ENCODE peak calls at places on chromosomes 3 and 15, in six cellular contexts. One of them, this sample, is unnamed. For H3K4me1, the result is how much of the 10 kb centered on the place peaks cover.

GRCh38 chr3:194621947-194622346 is 11.3 kb downstream of the TMEM44 start:
- DNase-seq in GM12878: no peak
- DNase-seq in PC-9: no peak
- DNase-seq in GM23338: no peak
- DNase-seq in fibroblast of lung: no peak
- DNase-seq in GM23248: no peak
- DNase-seq in this sample: no peak

GRCh38 chr15:85760049-85760448 is 34.7 kb downstream of the KLHL25 start:
- DNase-seq in GM23248: no peak
- DNase-seq in PC-9: no peak
- DNase-seq in GM12878: no peak
- DNase-seq in fibroblast of lung: no peak
- DNase-seq in GM23338: no peak
- DNase-seq in this sample: no peak

GRCh38 chr3:15336057-15336456 is 3.7 kb upstream of the SH3BP5 start:
- DNase-seq in GM12878: no peak
- DNase-seq in GM23248: no peak
- DNase-seq in PC-9: no peak
- DNase-seq in fibroblast of lung: no peak
- DNase-seq in GM23338: no peak
- DNase-seq in this sample: no peak

GRCh38 chr3:48428863-48429415 is 947 bp downstream of the PLXNB1 start:
- DNase-seq in GM12878: no peak
- DNase-seq in fibroblast of lung: peak
- DNase-seq in GM23248: peak
- DNase-seq in GM23338: peak
- DNase-seq in PC-9: peak
- DNase-seq in this sample: peak

GRCh38 chr3:172280406-172281051 is 167.7 kb downstream of the GHSR start:
- DNase-seq in GM23248: peak
- DNase-seq in fibroblast of lung: peak
- DNase-seq in GM12878: no peak
- DNase-seq in GM23338: no peak
- DNase-seq in PC-9: no peak
- DNase-seq in this sample: no peak

GRCh38 chr3:81242871-81243270 is 518.6 kb downstream of the GBE1 start:
- DNase-seq in GM12878: no peak
- DNase-seq in PC-9: no peak
- DNase-seq in GM23248: peak
- DNase-seq in fibroblast of lung: peak
- DNase-seq in GM23338: no peak
- DNase-seq in this sample: no peak

GRCh38 chr3:140922634-140923033 is 19.0 kb upstream of the SLC25A36 start:
- DNase-seq in GM12878: no peak
- DNase-seq in PC-9: no peak
- DNase-seq in GM23248: peak
- DNase-seq in fibroblast of lung: no peak
- DNase-seq in GM23338: peak
- DNase-seq in this sample: no peak

GRCh38 chr15:45287400-45287799 is 35.4 kb downstream of the SLC28A2 start:
- DNase-seq in GM23248: no peak
- DNase-seq in fibroblast of lung: no peak
- DNase-seq in GM12878: no peak
- DNase-seq in GM23338: no peak
- DNase-seq in PC-9: no peak
- DNase-seq in this sample: no peak

GRCh38 chr15:28960979-28961378 is 75.2 kb downstream of the APBA2 start:
- DNase-seq in GM23248: peak
- DNase-seq in GM23338: no peak
- DNase-seq in PC-9: no peak
- DNase-seq in GM12878: no peak
- DNase-seq in fibroblast of lung: peak
- DNase-seq in this sample: no peak

GRCh38 chr3:104628185-104628789 is 738.4 kb upstream of the ALCAM start:
- DNase-seq in PC-9: no peak
- DNase-seq in GM12878: no peak
- DNase-seq in GM23338: peak
- DNase-seq in GM23248: peak
- DNase-seq in fibroblast of lung: peak
- DNase-seq in this sample: no peak

GRCh38 chr15:92226020-92226612 is 167.6 kb upstream of the ST8SIA2 start:
- DNase-seq in GM23338: peak
- DNase-seq in PC-9: no peak
- DNase-seq in fibroblast of lung: peak
- DNase-seq in GM23248: peak
- DNase-seq in GM12878: no peak
- DNase-seq in this sample: no peak

GRCh38 chr15:85274315-85275050 is 105.9 kb upstream of the AKAP13 start:
- DNase-seq in GM23248: no peak
- DNase-seq in fibroblast of lung: no peak
- DNase-seq in GM23338: no peak
- DNase-seq in GM12878: no peak
- DNase-seq in PC-9: no peak
- DNase-seq in this sample: no peak

GRCh38 chr3:99319961-99320360 is 318.4 kb upstream of the COL8A1 start:
- DNase-seq in GM23338: no peak
- DNase-seq in GM23248: peak
- DNase-seq in GM12878: no peak
- DNase-seq in PC-9: no peak
- DNase-seq in fibroblast of lung: peak
- DNase-seq in this sample: no peak

GRCh38 chr3:49900491-49901153 is 3.1 kb downstream of the MST1R start:
- DNase-seq in GM23248: peak
- DNase-seq in GM23338: peak
- DNase-seq in fibroblast of lung: peak
- DNase-seq in GM12878: no peak
- DNase-seq in PC-9: peak
- DNase-seq in this sample: no peak

GRCh38 chr15:56038015-56038414 is 44.6 kb upstream of the NEDD4 start:
- DNase-seq in fibroblast of lung: no peak
- DNase-seq in GM23338: no peak
- DNase-seq in GM23248: peak
- DNase-seq in PC-9: no peak
- DNase-seq in GM12878: no peak
- DNase-seq in this sample: no peak

GRCh38 chr3:74273555-74274402 is 340.7 kb downstream of the CNTN3 start:
- DNase-seq in GM12878: no peak
- DNase-seq in fibroblast of lung: no peak
- DNase-seq in GM23248: no peak
- DNase-seq in GM23338: no peak
- DNase-seq in PC-9: no peak
- DNase-seq in this sample: no peak

GRCh38 chr3:40581166-40581565 is 56.4 kb downstream of the ZNF621 start:
- DNase-seq in GM23248: no peak
- DNase-seq in GM23338: no peak
- DNase-seq in GM12878: no peak
- DNase-seq in PC-9: no peak
- DNase-seq in fibroblast of lung: no peak
- DNase-seq in this sample: no peak

GRCh38 chr15:52787549-52788098 is 2.5 kb downstream of the ONECUT1 start:
- DNase-seq in GM12878: no peak
- DNase-seq in GM23248: no peak
- DNase-seq in PC-9: no peak
- DNase-seq in fibroblast of lung: no peak
- DNase-seq in GM23338: peak
- DNase-seq in this sample: no peak

GRCh38 chr3:11482024-11482423 is 161.7 kb downstream of the VGLL4 start:
- DNase-seq in GM23248: no peak
- DNase-seq in GM23338: no peak
- DNase-seq in fibroblast of lung: no peak
- DNase-seq in GM12878: no peak
- DNase-seq in PC-9: no peak
- DNase-seq in this sample: no peak

GRCh38 chr15:33211409-33211808 is 16.9 kb upstream of the FMN1 start:
- DNase-seq in PC-9: no peak
- DNase-seq in GM23338: no peak
- DNase-seq in GM23248: peak
- DNase-seq in fibroblast of lung: no peak
- DNase-seq in GM12878: no peak
- DNase-seq in this sample: no peak

GRCh38 chr3:133568294-133569014 is 5.0 kb upstream of the CDV3 start:
- DNase-seq in PC-9: peak
- DNase-seq in GM23338: no peak
- DNase-seq in GM23248: peak
- DNase-seq in fibroblast of lung: peak
- DNase-seq in GM12878: no peak
- DNase-seq in this sample: no peak

GRCh38 chr15:45131510-45131909 is 1.7 kb downstream of the DUOX1 start:
- DNase-seq in GM12878: no peak
- DNase-seq in PC-9: no peak
- DNase-seq in fibroblast of lung: no peak
- DNase-seq in GM23248: no peak
- DNase-seq in GM23338: no peak
- DNase-seq in this sample: no peak

GRCh38 chr3:35659808-35660207 is 20.5 kb downstream of the ARPP21 start:
- DNase-seq in PC-9: no peak
- DNase-seq in GM12878: no peak
- DNase-seq in fibroblast of lung: no peak
- DNase-seq in GM23338: peak
- DNase-seq in GM23248: no peak
- DNase-seq in this sample: peak

GRCh38 chr15:44550256-44550655 is 13.3 kb downstream of the EIF3J start:
- DNase-seq in GM23248: peak
- DNase-seq in fibroblast of lung: peak
- DNase-seq in GM23338: no peak
- DNase-seq in GM12878: no peak
- DNase-seq in PC-9: no peak
- DNase-seq in this sample: no peak

GRCh38 chr3:128309026-128309425 is 155.7 kb downstream of the EEFSEC start:
- DNase-seq in GM23248: no peak
- DNase-seq in GM12878: no peak
- DNase-seq in GM23338: no peak
- DNase-seq in PC-9: no peak
- DNase-seq in fibroblast of lung: no peak
- DNase-seq in this sample: no peak

GRCh38 chr3:168865022-168865551 is 769.4 kb upstream of the GOLIM4 start:
- DNase-seq in PC-9: peak
- DNase-seq in GM12878: no peak
- DNase-seq in GM23248: peak
- DNase-seq in fibroblast of lung: no peak
- DNase-seq in GM23338: peak
- DNase-seq in this sample: no peak

GRCh38 chr15:73914145-73914544 is 12.1 kb upstream of the LOXL1 start:
- DNase-seq in GM23338: no peak
- DNase-seq in GM12878: no peak
- DNase-seq in fibroblast of lung: no peak
- DNase-seq in PC-9: no peak
- DNase-seq in GM23248: no peak
- DNase-seq in this sample: no peak

GRCh38 chr3:78969483-78969882 is 798.3 kb downstream of the ROBO1 start:
- DNase-seq in GM23338: no peak
- DNase-seq in GM12878: no peak
- DNase-seq in GM23248: peak
- DNase-seq in fibroblast of lung: peak
- DNase-seq in PC-9: no peak
- DNase-seq in this sample: no peak

GRCh38 chr3:107910713-107911259 is 180.0 kb downstream of the CD47 start:
- DNase-seq in PC-9: no peak
- DNase-seq in fibroblast of lung: no peak
- DNase-seq in GM23248: no peak
- DNase-seq in GM12878: peak
- DNase-seq in GM23338: no peak
- DNase-seq in this sample: peak

GRCh38 chr15:57594479-57594878 is 2.8 kb downstream of the MYZAP start:
- DNase-seq in GM23338: no peak
- DNase-seq in fibroblast of lung: no peak
- DNase-seq in GM12878: no peak
- DNase-seq in GM23248: no peak
- DNase-seq in PC-9: no peak
- DNase-seq in this sample: no peak

GRCh38 chr15:57596978-57597377 is 5.3 kb downstream of the MYZAP start:
- DNase-seq in GM23338: no peak
- DNase-seq in GM12878: no peak
- DNase-seq in fibroblast of lung: peak
- DNase-seq in GM23248: no peak
- DNase-seq in PC-9: peak
- DNase-seq in this sample: no peak

GRCh38 chr15:57597431-57597830 is 5.7 kb downstream of the MYZAP start:
- DNase-seq in GM12878: no peak
- DNase-seq in GM23338: no peak
- DNase-seq in fibroblast of lung: no peak
- DNase-seq in PC-9: no peak
- DNase-seq in GM23248: no peak
- DNase-seq in this sample: no peak

GRCh38 chr15:57595011-57595866 is 3.5 kb downstream of the MYZAP start:
- DNase-seq in GM23248: no peak
- DNase-seq in PC-9: no peak
- DNase-seq in GM23338: no peak
- DNase-seq in GM12878: no peak
- DNase-seq in fibroblast of lung: no peak
- DNase-seq in this sample: no peak

GRCh38 chr15:57596301-57596855 is 4.7 kb downstream of the MYZAP start:
- DNase-seq in GM12878: no peak
- DNase-seq in PC-9: no peak
- DNase-seq in fibroblast of lung: no peak
- DNase-seq in GM23338: no peak
- DNase-seq in GM23248: no peak
- DNase-seq in this sample: no peak
- H3K4me1 ChIP-seq in GM12878: under half
- H3K4me1 ChIP-seq in PC-9: half or more
- H3K4me1 ChIP-seq in fibroblast of lung: under half
- H3K4me1 ChIP-seq in GM23338: under half
- H3K4me1 ChIP-seq in GM23248: under half
- H3K4me1 ChIP-seq in this sample: under half

GRCh38 chr15:91099616-91100560 is at the start of gene SV2B:
- DNase-seq in fibroblast of lung: peak
- DNase-seq in PC-9: no peak
- DNase-seq in GM23338: peak
- DNase-seq in GM23248: peak
- DNase-seq in GM12878: no peak
- DNase-seq in this sample: no peak
- TF ChIP-seq EZH2 in fibroblast of lung: no peak
- TF ChIP-seq EZH2 in PC-9: no peak
- TF ChIP-seq EZH2 in GM23338: no peak
- TF ChIP-seq EZH2 in GM23248: no peak
- TF ChIP-seq EZH2 in GM12878: no peak
- TF ChIP-seq EZH2 in this sample: no peak

GRCh38 chr15:78879517-78880241 is 7.0 kb downstream of the MORF4L1 start:
- DNase-seq in GM23338: no peak
- DNase-seq in GM12878: no peak
- DNase-seq in fibroblast of lung: peak
- DNase-seq in PC-9: no peak
- DNase-seq in GM23248: peak
- DNase-seq in this sample: no peak
- H3K4me1 ChIP-seq in GM23338: under half
- H3K4me1 ChIP-seq in GM12878: under half
- H3K4me1 ChIP-seq in fibroblast of lung: under half
- H3K4me1 ChIP-seq in PC-9: half or more
- H3K4me1 ChIP-seq in GM23248: half or more
- H3K4me1 ChIP-seq in this sample: under half

GRCh38 chr3:138799822-138800221 is 34.9 kb downstream of the PIK3CB start:
- DNase-seq in GM23338: no peak
- DNase-seq in PC-9: no peak
- DNase-seq in GM23248: no peak
- DNase-seq in fibroblast of lung: no peak
- DNase-seq in GM12878: no peak
- DNase-seq in this sample: no peak
- TF ChIP-seq EZH2 in GM23338: no peak
- TF ChIP-seq EZH2 in PC-9: no peak
- TF ChIP-seq EZH2 in GM23248: no peak
- TF ChIP-seq EZH2 in fibroblast of lung: no peak
- TF ChIP-seq EZH2 in GM12878: no peak
- TF ChIP-seq EZH2 in this sample: no peak

This sample was measured in DND-41.